ENCODE peak calls at places on chromosome X, in ten cellular contexts. P is right cardiac atrium; T is gastrocnemius medialis; J is left ventricle myocardium inferior; A is aorta; E is naive thymus-derived CD4-positive, alpha-beta T cell; H is lower lobe of right lung; L is neural progenitor cell; W is IMR-90; Y is RWPE2. B is an unnamed sample.
A peak's percentile ranks its signal among the peaks of the same experiment; 100 is the strongest.

GRCh38 chrX:7219153-7219705 is 71.3 kb upstream of the PUDP start:
- DNase-seq in P (no peak), W (no peak), L (no peak), A (no peak), J (no peak), T (no peak), H (no peak), E (no peak), Y (no peak), B (no peak)

GRCh38 chrX:17591741-17592110 is 145.6 kb upstream of the SCML1 start:
- DNase-seq in P (no peak), H (no peak), T (no peak), A (no peak), L (no peak), W (peak; percentile 81), Y (no peak), E (no peak), J (no peak), B (no peak)

GRCh38 chrX:154012336-154012991 is 7.2 kb downstream of the IRAK1 start:
- DNase-seq in P (no peak), T (no peak), L (no peak), E (no peak), J (no peak), H (peak; percentile 60), Y (no peak), W (no peak), A (peak; percentile 41), B (no peak)

GRCh38 chrX:139640259-139640658 is 67.7 kb downstream of the MCF2 start:
- DNase-seq in T (no peak), Y (no peak), A (no peak), P (no peak), W (no peak), J (no peak), L (no peak), H (no peak), E (no peak), B (no peak)

GRCh38 chrX:14932136-14932535 is 58.9 kb downstream of the MOSPD2 start:
- DNase-seq in E (no peak), A (no peak), T (no peak), H (no peak), W (no peak), L (peak; percentile 11), P (no peak), J (no peak), Y (no peak), B (no peak)

GRCh38 chrX:14801136-14801535 is 71.7 kb downstream of the FANCB start:
- DNase-seq in W (peak; percentile 19), L (no peak), T (no peak), E (no peak), J (no peak), P (no peak), H (no peak), A (no peak), Y (no peak), B (no peak)

GRCh38 chrX:138711399-138712347 is at the start of gene FGF13:
- DNase-seq in P (peak; percentile 49), J (peak; percentile 10), E (no peak), H (peak; percentile 20), L (peak; percentile 79), Y (no peak), T (no peak), W (no peak), A (peak; percentile 62), B (peak; percentile 25)

GRCh38 chrX:115261148-115261547 is 27.3 kb upstream of the LRCH2 start:
- DNase-seq in J (no peak), A (no peak), W (no peak), Y (no peak), H (no peak), T (no peak), P (no peak), L (no peak), E (no peak), B (no peak)

GRCh38 chrX:144616317-144616716 is 631.0 kb upstream of the SPANXN1 start:
- DNase-seq in L (no peak), A (no peak), T (no peak), E (no peak), P (no peak), H (no peak), W (no peak), J (no peak), Y (no peak), B (no peak)

GRCh38 chrX:46676399-46677351 is 82.2 kb downstream of the SLC9A7 start:
- DNase-seq in J (no peak), T (no peak), P (no peak), H (no peak), L (no peak), A (no peak), W (no peak), E (no peak), Y (no peak), B (no peak)

GRCh38 chrX:47804315-47804714 is 32.4 kb upstream of the ZNF81 start:
- DNase-seq in E (no peak), H (no peak), A (no peak), P (no peak), T (no peak), W (no peak), J (no peak), L (no peak), Y (no peak), B (no peak)

GRCh38 chrX:47191331-47191730 is 2.3 kb upstream of the UBA1 start:
- DNase-seq in T (no peak), A (peak; percentile 48), W (no peak), J (no peak), P (peak; percentile 53), E (peak; percentile 28), Y (no peak), H (no peak), L (peak; percentile 58), B (no peak)

GRCh38 chrX:68571292-68572256 is 72.7 kb downstream of the YIPF6 start:
- DNase-seq in Y (no peak), J (no peak), E (no peak), T (peak; percentile 3), A (no peak), H (no peak), L (no peak), P (no peak), W (peak; percentile 80), B (no peak)

GRCh38 chrX:38649674-38650647 is 88.6 kb downstream of the TSPAN7 start:
- DNase-seq in H (no peak), W (no peak), P (no peak), E (no peak), T (peak; percentile 50), L (no peak), Y (no peak), A (no peak), J (no peak), B (no peak)

GRCh38 chrX:148723551-148723950 is 223.1 kb downstream of the AFF2 start:
- DNase-seq in J (no peak), A (no peak), E (no peak), W (no peak), H (no peak), P (no peak), L (no peak), T (no peak), Y (no peak), B (no peak)

GRCh38 chrX:21745756-21746155 is 12.2 kb downstream of the SMPX start:
- DNase-seq in J (no peak), Y (no peak), P (peak; percentile 45), T (no peak), L (peak; percentile 8), H (no peak), W (peak; percentile 25), E (peak; percentile 22), A (peak; percentile 51), B (peak; percentile 16)

GRCh38 chrX:16852617-16853179 is 17.5 kb downstream of the RBBP7 start:
- DNase-seq in L (no peak), W (no peak), E (no peak), Y (no peak), J (no peak), A (no peak), H (no peak), T (no peak), P (no peak), B (no peak)

DNA sequence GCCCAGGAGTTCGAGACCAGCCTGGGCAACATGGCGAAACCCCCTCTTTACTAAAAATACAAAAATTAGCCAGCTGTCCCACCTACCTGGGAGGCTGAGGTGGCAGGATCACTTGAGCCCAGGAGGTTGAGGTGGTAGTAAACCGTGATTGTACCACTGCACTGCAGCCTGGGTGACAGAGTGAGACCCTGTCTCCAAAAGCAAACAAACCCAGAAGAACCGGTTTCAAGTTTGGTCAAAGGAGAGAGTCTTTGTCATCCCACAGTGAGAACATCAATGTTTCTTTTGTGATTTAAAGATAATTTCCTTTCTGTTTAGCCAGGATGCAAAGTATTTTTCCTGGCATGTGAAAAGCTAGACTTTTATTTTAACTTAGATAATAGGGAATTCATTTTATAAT is 26.7 kb downstream of the PDK3 start:
- DNase-seq in A (no peak), P (no peak), H (no peak), Y (no peak), E (no peak), T (no peak), L (no peak), W (no peak), J (no peak), B (no peak)
- H3K27ac ChIP-seq in A (peak overlapping the region; percentile 48), P (no peak overlapping the region), H (no peak overlapping the region), Y (no peak overlapping the region), E (no peak overlapping the region), T (no peak overlapping the region), L (no peak overlapping the region), W (no peak overlapping the region), J (no peak overlapping the region), B (no peak overlapping the region)

GRCh38 chrX:65671966-65672365 is 4.5 kb downstream of the MSN start:
- DNase-seq in T (no peak), H (no peak), A (no peak), E (no peak), L (no peak), P (no peak), W (no peak), J (no peak), Y (no peak), B (no peak)
- H3K27ac ChIP-seq in T (peak overlapping the region; percentile 95), H (peak overlapping the region; percentile 95), A (no peak overlapping the region), E (peak overlapping the region; percentile 73), L (no peak overlapping the region), P (peak overlapping the region; percentile 93), W (no peak overlapping the region), J (peak overlapping the region; percentile 96), Y (peak overlapping the region; percentile 97), B (no peak overlapping the region)

DNA sequence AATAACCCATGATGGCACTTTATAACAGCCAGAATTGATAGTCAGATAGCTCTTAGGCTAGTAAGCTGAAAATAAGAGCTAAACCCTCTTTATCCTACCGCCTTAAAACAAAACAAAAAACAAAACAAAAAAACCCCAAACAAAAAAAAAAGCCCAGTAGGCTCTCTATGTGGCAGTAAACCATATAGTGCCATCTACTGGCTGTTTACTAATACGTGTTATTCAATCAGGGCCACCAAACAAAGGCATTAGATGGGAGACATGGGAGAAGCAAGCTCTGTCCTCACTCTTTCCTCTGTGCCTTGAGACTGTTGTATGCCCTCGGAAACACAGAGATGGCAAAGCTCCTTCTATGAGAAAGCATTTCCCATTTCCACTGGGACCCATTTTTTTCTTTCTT is 148.8 kb upstream of the MID1 start:
- DNase-seq in L (peak; percentile 75), H (no peak), E (no peak), W (peak; percentile 35), P (no peak), J (no peak), A (no peak), T (no peak), Y (no peak), B (no peak)
- H3K27ac ChIP-seq in L (peak overlapping the region; percentile 73), H (no peak overlapping the region), E (no peak overlapping the region), W (peak overlapping the region; percentile 82), P (no peak overlapping the region), J (peak overlapping the region; percentile 30), A (no peak overlapping the region), T (no peak overlapping the region), Y (no peak overlapping the region), B (no peak overlapping the region)

GRCh38 chrX:150372756-150373155 is 9.6 kb downstream of the MAMLD1 start:
- DNase-seq in A (no peak), T (no peak), E (no peak), J (no peak), W (no peak), L (no peak), Y (no peak), H (no peak), P (no peak), B (no peak)
- H3K27ac ChIP-seq in A (no peak overlapping the region), T (peak overlapping the region; percentile 41), E (no peak overlapping the region), J (no peak overlapping the region), W (no peak overlapping the region), L (no peak overlapping the region), Y (no peak overlapping the region), H (no peak overlapping the region), P (no peak overlapping the region), B (no peak overlapping the region)